ENCODE peak calls at places on chromosomes 3 and 15, in ten cellular contexts. E is stimulated activated CD8-positive, alpha-beta memory T cell treated with anti-CD3 and anti-CD28 coated beads, Interleukin-7, amount 100 ng/mL, for 4 hours; R is tibial artery; L is Calu3; D is KBM-7; Y is coronary artery; T is HCT116; I is NCI-H2171; K is EH; Q is nephron progenitor cell. F is an unnamed sample.

GRCh38 chr3:111069974-111070751 is 1.5 kb upstream of the NECTIN3 start:
- DNase-seq in D (no peak), Q (peak; percentile 33), R (peak; percentile 69), Y (no peak), T (no peak), I (no peak), E (no peak), K (peak; percentile 60), L (peak; percentile 18), F (no peak)

GRCh38 chr3:17678116-17678741 is 64.2 kb downstream of the TBC1D5 start:
- DNase-seq in L (no peak), T (no peak), Y (no peak), R (no peak), Q (no peak), D (no peak), K (peak; percentile 58), I (no peak), E (no peak), F (no peak)

GRCh38 chr3:10992017-10992945 is at the start of gene SLC6A1:
- DNase-seq in R (peak; percentile 68), L (no peak), E (no peak), D (peak; percentile 40), Q (peak; percentile 56), K (peak; percentile 10), I (no peak), Y (no peak), T (no peak), F (no peak)

GRCh38 chr3:148546959-148547358 is 150.7 kb upstream of the AGTR1 start:
- DNase-seq in K (no peak), Y (no peak), Q (no peak), I (no peak), T (no peak), E (no peak), L (no peak), D (no peak), R (no peak), F (no peak)

GRCh38 chr3:106184540-106185457 is 316.0 kb upstream of the CBLB start:
- DNase-seq in R (no peak), K (no peak), T (no peak), L (no peak), Y (no peak), E (no peak), I (no peak), Q (no peak), D (no peak), F (no peak)

GRCh38 chr15:100113351-100114075 is 228.3 kb downstream of the ADAMTS17 start:
- DNase-seq in K (no peak), D (no peak), Q (no peak), L (no peak), E (no peak), R (peak; percentile 79), Y (no peak), I (no peak), T (no peak), F (no peak)

GRCh38 chr3:10553586-10554235 is 48.3 kb upstream of the ATP2B2 start:
- DNase-seq in E (no peak), R (no peak), T (no peak), Y (peak; percentile 54), K (no peak), D (no peak), Q (peak; percentile 18), L (no peak), I (no peak), F (no peak)

GRCh38 chr3:187684880-187685279 is 14.7 kb upstream of the SST start:
- DNase-seq in D (peak; percentile 35), Y (no peak), E (no peak), I (no peak), K (peak; percentile 64), R (no peak), L (no peak), T (no peak), Q (no peak), F (peak; percentile 10)

GRCh38 chr15:55289573-55290360 is at the start of gene RAB27A:
- DNase-seq in L (peak; percentile 78), Y (peak; percentile 82), D (peak; percentile 63), E (peak; percentile 76), K (peak; percentile 77), Q (peak; percentile 82), R (peak; percentile 88), T (peak; percentile 28), I (peak; percentile 35), F (peak; percentile 41)

F was measured in PC-3.